ENCODE peak calls at places on chromosomes 7 and 10, in nine cellular contexts. One of them, this sample, is unnamed.

GRCh38 chr10:5442056-5442989 is 30.0 kb downstream of the NET1 start:
- DNase-seq in midbrain: peak; percentile 47
- DNase-seq in RCC 7860: peak; percentile 27
- DNase-seq in small intestine: peak; percentile 80
- DNase-seq in fibroblast of pulmonary artery: peak; percentile 75
- DNase-seq in GDM1: no peak
- DNase-seq in coronary artery: no peak
- DNase-seq in MCF 10A: peak; percentile 71
- DNase-seq in stimulated activated CD8-positive, alpha-beta memory T cell treated with anti-CD3 and anti-CD28 coated beads, Interleukin-2, amount 100 ng/mL, for 1 hour: no peak
- DNase-seq in this sample: no peak

GRCh38 chr10:101079874-101080273 is 18.1 kb downstream of the KAZALD1 start:
- DNase-seq in stimulated activated CD8-positive, alpha-beta memory T cell treated with anti-CD3 and anti-CD28 coated beads, Interleukin-2, amount 100 ng/mL, for 1 hour: no peak
- DNase-seq in small intestine: no peak
- DNase-seq in fibroblast of pulmonary artery: no peak
- DNase-seq in MCF 10A: no peak
- DNase-seq in coronary artery: no peak
- DNase-seq in RCC 7860: no peak
- DNase-seq in GDM1: no peak
- DNase-seq in midbrain: no peak
- DNase-seq in this sample: no peak

GRCh38 chr7:91416485-91416884 is 152.3 kb downstream of the FZD1 start:
- DNase-seq in coronary artery: no peak
- DNase-seq in GDM1: no peak
- DNase-seq in fibroblast of pulmonary artery: no peak
- DNase-seq in MCF 10A: no peak
- DNase-seq in stimulated activated CD8-positive, alpha-beta memory T cell treated with anti-CD3 and anti-CD28 coated beads, Interleukin-2, amount 100 ng/mL, for 1 hour: no peak
- DNase-seq in small intestine: no peak
- DNase-seq in midbrain: no peak
- DNase-seq in RCC 7860: no peak
- DNase-seq in this sample: no peak

GRCh38 chr10:103273026-103273425 is 3.9 kb upstream of the INA start:
- DNase-seq in small intestine: no peak
- DNase-seq in stimulated activated CD8-positive, alpha-beta memory T cell treated with anti-CD3 and anti-CD28 coated beads, Interleukin-2, amount 100 ng/mL, for 1 hour: no peak
- DNase-seq in coronary artery: peak; percentile 76
- DNase-seq in MCF 10A: peak; percentile 100
- DNase-seq in GDM1: no peak
- DNase-seq in fibroblast of pulmonary artery: peak; percentile 93
- DNase-seq in midbrain: no peak
- DNase-seq in RCC 7860: peak; percentile 97
- DNase-seq in this sample: no peak

GRCh38 chr7:108222236-108222892 is 92.2 kb upstream of the LAMB4 start:
- DNase-seq in small intestine: no peak
- DNase-seq in MCF 10A: peak; percentile 32
- DNase-seq in stimulated activated CD8-positive, alpha-beta memory T cell treated with anti-CD3 and anti-CD28 coated beads, Interleukin-2, amount 100 ng/mL, for 1 hour: no peak
- DNase-seq in midbrain: no peak
- DNase-seq in GDM1: no peak
- DNase-seq in RCC 7860: peak; percentile 11
- DNase-seq in fibroblast of pulmonary artery: peak; percentile 80
- DNase-seq in coronary artery: no peak
- DNase-seq in this sample: no peak

GRCh38 chr10:133336131-133337078 is at the start of gene CALY:
- DNase-seq in MCF 10A: no peak
- DNase-seq in coronary artery: no peak
- DNase-seq in midbrain: peak; percentile 25
- DNase-seq in stimulated activated CD8-positive, alpha-beta memory T cell treated with anti-CD3 and anti-CD28 coated beads, Interleukin-2, amount 100 ng/mL, for 1 hour: peak; percentile 66
- DNase-seq in RCC 7860: no peak
- DNase-seq in fibroblast of pulmonary artery: no peak
- DNase-seq in small intestine: peak; percentile 34
- DNase-seq in GDM1: peak; percentile 46
- DNase-seq in this sample: peak; percentile 87

GRCh38 chr10:74058658-74059057 is 60.7 kb downstream of the VCL start:
- DNase-seq in small intestine: peak; percentile 16
- DNase-seq in fibroblast of pulmonary artery: peak; percentile 43
- DNase-seq in RCC 7860: no peak
- DNase-seq in MCF 10A: no peak
- DNase-seq in midbrain: no peak
- DNase-seq in stimulated activated CD8-positive, alpha-beta memory T cell treated with anti-CD3 and anti-CD28 coated beads, Interleukin-2, amount 100 ng/mL, for 1 hour: peak; percentile 4
- DNase-seq in GDM1: peak; percentile 52
- DNase-seq in coronary artery: no peak
- DNase-seq in this sample: no peak

GRCh38 chr7:156845379-156846101 is 47.4 kb downstream of the LMBR1 start:
- DNase-seq in small intestine: no peak
- DNase-seq in fibroblast of pulmonary artery: no peak
- DNase-seq in midbrain: no peak
- DNase-seq in MCF 10A: no peak
- DNase-seq in GDM1: no peak
- DNase-seq in stimulated activated CD8-positive, alpha-beta memory T cell treated with anti-CD3 and anti-CD28 coated beads, Interleukin-2, amount 100 ng/mL, for 1 hour: no peak
- DNase-seq in RCC 7860: no peak
- DNase-seq in coronary artery: no peak
- DNase-seq in this sample: no peak

GRCh38 chr10:107971973-107972372 is 807.5 kb upstream of the SORCS1 start:
- DNase-seq in GDM1: no peak
- DNase-seq in RCC 7860: peak; percentile 98
- DNase-seq in MCF 10A: peak; percentile 89
- DNase-seq in fibroblast of pulmonary artery: peak; percentile 64
- DNase-seq in coronary artery: no peak
- DNase-seq in midbrain: no peak
- DNase-seq in small intestine: no peak
- DNase-seq in stimulated activated CD8-positive, alpha-beta memory T cell treated with anti-CD3 and anti-CD28 coated beads, Interleukin-2, amount 100 ng/mL, for 1 hour: no peak
- DNase-seq in this sample: no peak

GRCh38 chr7:155999631-156000489 is 187.6 kb upstream of the SHH start:
- DNase-seq in stimulated activated CD8-positive, alpha-beta memory T cell treated with anti-CD3 and anti-CD28 coated beads, Interleukin-2, amount 100 ng/mL, for 1 hour: no peak
- DNase-seq in RCC 7860: no peak
- DNase-seq in MCF 10A: no peak
- DNase-seq in midbrain: no peak
- DNase-seq in GDM1: no peak
- DNase-seq in coronary artery: peak; percentile 41
- DNase-seq in fibroblast of pulmonary artery: no peak
- DNase-seq in small intestine: no peak
- DNase-seq in this sample: no peak

GRCh38 chr10:132810807-132811700 is 25.1 kb upstream of the NKX6-2 start:
- DNase-seq in midbrain: no peak
- DNase-seq in RCC 7860: no peak
- DNase-seq in small intestine: no peak
- DNase-seq in coronary artery: no peak
- DNase-seq in MCF 10A: no peak
- DNase-seq in stimulated activated CD8-positive, alpha-beta memory T cell treated with anti-CD3 and anti-CD28 coated beads, Interleukin-2, amount 100 ng/mL, for 1 hour: no peak
- DNase-seq in fibroblast of pulmonary artery: no peak
- DNase-seq in GDM1: no peak
- DNase-seq in this sample: no peak

GRCh38 chr7:150966002-150966401 is 12.1 kb downstream of the KCNH2 start:
- DNase-seq in coronary artery: no peak
- DNase-seq in RCC 7860: no peak
- DNase-seq in stimulated activated CD8-positive, alpha-beta memory T cell treated with anti-CD3 and anti-CD28 coated beads, Interleukin-2, amount 100 ng/mL, for 1 hour: no peak
- DNase-seq in small intestine: no peak
- DNase-seq in MCF 10A: no peak
- DNase-seq in midbrain: no peak
- DNase-seq in fibroblast of pulmonary artery: no peak
- DNase-seq in GDM1: no peak
- DNase-seq in this sample: no peak

GRCh38 chr10:75716506-75716905 is 285.1 kb downstream of the LRMDA start:
- DNase-seq in small intestine: no peak
- DNase-seq in midbrain: no peak
- DNase-seq in coronary artery: no peak
- DNase-seq in fibroblast of pulmonary artery: no peak
- DNase-seq in GDM1: no peak
- DNase-seq in stimulated activated CD8-positive, alpha-beta memory T cell treated with anti-CD3 and anti-CD28 coated beads, Interleukin-2, amount 100 ng/mL, for 1 hour: no peak
- DNase-seq in RCC 7860: no peak
- DNase-seq in MCF 10A: no peak
- DNase-seq in this sample: no peak

GRCh38 chr7:47581821-47582747 is at the start of gene TNS3:
- DNase-seq in stimulated activated CD8-positive, alpha-beta memory T cell treated with anti-CD3 and anti-CD28 coated beads, Interleukin-2, amount 100 ng/mL, for 1 hour: no peak
- DNase-seq in midbrain: no peak
- DNase-seq in coronary artery: peak; percentile 75
- DNase-seq in GDM1: peak; percentile 32
- DNase-seq in small intestine: peak; percentile 57
- DNase-seq in MCF 10A: no peak
- DNase-seq in fibroblast of pulmonary artery: peak; percentile 51
- DNase-seq in RCC 7860: no peak
- DNase-seq in this sample: no peak

This sample was measured in activated T-helper 1 cell treated with Interleukin-2 at 50 U/mL for 16 hours.